ENCODE peak calls at places on chromosomes 5 and 9, in four cellular contexts. H, X, L and A are unnamed samples.

GRCh38 chr5:98735806-98736507 is 37.5 kb upstream of the RGMB start:
- DNase-seq in H (no peak), X (no peak), L (no peak), A (no peak)

GRCh38 chr5:1930880-1931589 is 48.3 kb upstream of the IRX4 start:
- DNase-seq in H (no peak), L (no peak), X (no peak), A (peak; percentile 37)

GRCh38 chr5:54792611-54793404 is 192.6 kb downstream of the ESM1 start:
- DNase-seq in L (peak; percentile 58), H (no peak), X (no peak), A (no peak)

GRCh38 chr9:128405077-128405779 is 15.4 kb upstream of the CERCAM start:
- DNase-seq in X (no peak), L (no peak), H (no peak), A (no peak)

GRCh38 chr5:38420691-38421395 is 135.6 kb downstream of the LIFR start:
- DNase-seq in L (peak; percentile 69), H (peak; percentile 21), X (peak; percentile 53), A (peak; percentile 42)

GRCh38 chr5:5278815-5279381 is 138.8 kb downstream of the ADAMTS16 start:
- DNase-seq in X (no peak), H (no peak), L (no peak), A (no peak)

GRCh38 chr5:81724108-81724507 is 26.8 kb downstream of the SSBP2 start:
- DNase-seq in L (no peak), H (no peak), X (no peak), A (no peak)

GRCh38 chr9:130488621-130489330 is 44.0 kb downstream of the ASS1 start:
- DNase-seq in H (no peak), L (no peak), X (no peak), A (no peak)

GRCh38 chr5:133396724-133397123 is 215.6 kb downstream of the FSTL4 start:
- DNase-seq in L (no peak), H (no peak), X (no peak), A (no peak)

GRCh38 chr5:75091597-75091996 is 39.2 kb upstream of the GCNT4 start:
- DNase-seq in X (no peak), L (no peak), H (no peak), A (no peak)

GRCh38 chr5:151005975-151006576 is 14.3 kb upstream of the GPX3 start:
- DNase-seq in X (peak; percentile 70), L (peak; percentile 61), H (no peak), A (peak; percentile 87)

GRCh38 chr9:129283705-129284606 is 105.9 kb upstream of the IER5L start:
- DNase-seq in H (no peak), X (no peak), L (no peak), A (no peak)

GRCh38 chr5:74275204-74275992 is 365.1 kb downstream of the ENC1 start:
- DNase-seq in H (no peak), L (no peak), X (no peak), A (no peak)

GRCh38 chr5:33894566-33894965 is 2.8 kb upstream of the ADAMTS12 start:
- DNase-seq in X (no peak), H (no peak), L (no peak), A (no peak)

GRCh38 chr9:130330202-130330601 is 64.6 kb downstream of the HMCN2 start:
- DNase-seq in H (no peak), L (no peak), X (no peak), A (no peak)

GRCh38 chr5:67773439-67773988 is 442.0 kb upstream of the PIK3R1 start:
- DNase-seq in X (peak; percentile 45), L (no peak), H (no peak), A (peak; percentile 26)

GRCh38 chr5:134446938-134447337 is 35.3 kb upstream of the CDKN2AIPNL start:
- DNase-seq in X (peak; percentile 44), H (no peak), L (no peak), A (no peak)

GRCh38 chr5:153153086-153153485 is 337.4 kb upstream of the GRIA1 start:
- DNase-seq in X (no peak), H (no peak), L (no peak), A (no peak)

GRCh38 chr9:135009711-135010362 is 77.6 kb upstream of the OLFM1 start:
- DNase-seq in H (no peak), L (no peak), X (no peak), A (no peak)

GRCh38 chr5:69404659-69405330 is 10.1 kb upstream of the MARVELD2 start:
- DNase-seq in H (no peak), L (no peak), X (no peak), A (no peak)

GRCh38 chr5:180141068-180141660 is 67.8 kb downstream of the RASGEF1C start:
- DNase-seq in H (no peak), L (no peak), X (no peak), A (no peak)

GRCh38 chr5:4191024-4191423 is 595.4 kb downstream of the IRX1 start:
- DNase-seq in X (no peak), H (no peak), L (no peak), A (no peak)

GRCh38 chr5:150142800-150143724 is 12.6 kb downstream of the PDGFRB start:
- DNase-seq in X (peak; percentile 59), H (no peak), L (no peak), A (peak; percentile 84)

GRCh38 chr5:143010335-143010734 is 240.2 kb downstream of the ARHGAP26 start:
- DNase-seq in L (no peak), X (no peak), H (no peak), A (no peak)

GRCh38 chr5:9156282-9156681 is 389.6 kb downstream of the SEMA5A start:
- DNase-seq in X (no peak), H (no peak), L (no peak), A (no peak)

GRCh38 chr9:114583371-114583770 is 4.2 kb upstream of the ATP6V1G1 start:
- DNase-seq in L (no peak), H (no peak), X (no peak), A (no peak)

GRCh38 chr9:121773286-121773953 is 122.0 kb downstream of the DAB2IP start:
- DNase-seq in H (no peak), L (no peak), X (no peak), A (peak; percentile 7)

GRCh38 chr9:22354699-22355384 is 91.8 kb upstream of the DMRTA1 start:
- DNase-seq in H (no peak), X (no peak), L (no peak), A (no peak)

GRCh38 chr5:42985129-42986037 is 54.7 kb downstream of the ANXA2R start:
- DNase-seq in H (no peak), L (no peak), X (no peak), A (no peak)

GRCh38 chr9:121483049-121483448 is 16.6 kb downstream of the GGTA1 start:
- DNase-seq in H (no peak), L (no peak), X (no peak), A (no peak)

GRCh38 chr5:73816656-73817420 is 190.8 kb downstream of the ARHGEF28 start:
- DNase-seq in L (no peak), H (no peak), X (no peak), A (no peak)

GRCh38 chr9:78354324-78354973 is 57.5 kb downstream of the PSAT1 start:
- DNase-seq in H (no peak), X (no peak), L (no peak), A (no peak)

GRCh38 chr9:95029720-95030119 is 287.8 kb downstream of the FANCC start:
- DNase-seq in H (no peak), X (no peak), L (no peak), A (no peak)

GRCh38 chr5:149618581-149619248 is 37.4 kb downstream of the ARHGEF37 start:
- DNase-seq in L (no peak), H (no peak), X (peak; percentile 61), A (no peak)

GRCh38 chr5:77379558-77380061 is 112.5 kb downstream of the WDR41 start:
- DNase-seq in L (no peak), X (no peak), H (no peak), A (no peak)

GRCh38 chr5:23507278-23507685 is at the start of gene PRDM9:
- DNase-seq in H (peak; percentile 94), X (no peak), L (no peak), A (peak; percentile 62)

GRCh38 chr9:134992755-134993124 is 75.0 kb upstream of the FCN1 start:
- DNase-seq in H (no peak), L (no peak), X (no peak), A (no peak)

GRCh38 chr5:3010953-3011763 is 259.7 kb upstream of the IRX2 start:
- DNase-seq in L (no peak), H (no peak), X (no peak), A (no peak)

GRCh38 chr9:15136646-15137045 is 170.4 kb downstream of the TTC39B start:
- DNase-seq in X (no peak), L (no peak), H (no peak), A (no peak)